ENCODE peak calls at places on chromosomes 12 and 14, in eight cellular contexts. Z, A, X, E, U, W, K and M are unnamed samples.

GRCh38 chr12:4833511-4833910 is 76.2 kb upstream of the KCNA1 start:
- DNase-seq in U (no peak), X (no peak), A (no peak), K (no peak), E (no peak), Z (no peak), W (no peak), M (no peak)

GRCh38 chr12:47014474-47014873 is 64.9 kb upstream of the PCED1B start:
- DNase-seq in E (peak), K (no peak), U (peak), W (peak), A (no peak), X (peak), Z (no peak), M (no peak)

GRCh38 chr14:69786628-69787027 is 10.4 kb downstream of the SLC10A1 start:
- DNase-seq in Z (no peak), K (no peak), U (no peak), E (no peak), X (no peak), A (no peak), W (no peak), M (no peak)

GRCh38 chr12:47987411-47988072 is 16.7 kb downstream of the COL2A1 start:
- DNase-seq in K (no peak), Z (no peak), U (no peak), W (no peak), E (no peak), X (peak), A (no peak), M (no peak)

GRCh38 chr12:132071837-132072384 is 72.2 kb downstream of the DDX51 start:
- DNase-seq in X (no peak), W (peak), E (no peak), Z (no peak), U (no peak), K (no peak), A (no peak), M (no peak)

GRCh38 chr14:59252772-59253500 is 64.5 kb downstream of the DAAM1 start:
- DNase-seq in Z (no peak), X (peak), U (no peak), W (no peak), K (no peak), E (no peak), A (no peak), M (no peak)

GRCh38 chr12:122062832-122063690 is 15.5 kb upstream of the MLXIP start:
- DNase-seq in K (no peak), A (no peak), E (peak), U (no peak), X (peak), W (peak), Z (peak), M (peak)

GRCh38 chr12:127145929-127146789 is 1120.8 kb upstream of the TMEM132C start:
- DNase-seq in U (no peak), A (no peak), X (peak), K (no peak), W (no peak), Z (peak), E (no peak), M (no peak)

GRCh38 chr14:56894591-56894991 is 84.3 kb upstream of the OTX2 start:
- DNase-seq in E (no peak), U (no peak), Z (no peak), W (no peak), K (no peak), X (no peak), A (no peak), M (peak)

GRCh38 chr14:102363182-102363952 is 626 bp downstream of the TECPR2 start:
- DNase-seq in A (no peak), K (peak), E (no peak), W (peak), U (no peak), X (peak), Z (no peak), M (peak)

GRCh38 chr14:50318031-50318626 is 6.0 kb downstream of the DMAC2L start:
- DNase-seq in A (no peak), U (no peak), Z (peak), E (no peak), K (peak), X (peak), W (peak), M (no peak)

GRCh38 chr12:50514526-50515276 is 9.9 kb downstream of the DIP2B start:
- DNase-seq in Z (no peak), X (no peak), W (no peak), E (no peak), U (no peak), K (peak), A (no peak), M (no peak)

GRCh38 chr14:104698688-104699425 is 9.4 kb downstream of the INF2 start:
- DNase-seq in Z (no peak), X (no peak), E (no peak), W (no peak), K (no peak), A (no peak), U (no peak), M (no peak)

GRCh38 chr12:59067068-59067467 is 146.8 kb upstream of the LRIG3 start:
- DNase-seq in K (no peak), A (no peak), U (no peak), E (peak), Z (no peak), X (peak), W (peak), M (peak)

GRCh38 chr14:105525861-105526780 is at the start of gene TMEM121:
- DNase-seq in E (peak), K (no peak), A (peak), Z (peak), U (no peak), W (no peak), X (peak), M (peak)

GRCh38 chr12:153080-153746 is 60.7 kb downstream of the SLC6A12 start:
- DNase-seq in U (peak), W (peak), A (peak), X (peak), E (peak), K (peak), Z (peak), M (peak)

GRCh38 chr12:104715562-104716182 is 242.4 kb downstream of the SLC41A2 start:
- DNase-seq in E (no peak), W (no peak), Z (no peak), X (no peak), U (no peak), A (no peak), K (peak), M (no peak)

GRCh38 chr14:53714495-53715389 is 241.9 kb downstream of the BMP4 start:
- DNase-seq in W (no peak), X (no peak), E (no peak), U (no peak), Z (no peak), K (no peak), A (no peak), M (no peak)

GRCh38 chr12:2580821-2581220 is 213.9 kb upstream of the FKBP4 start:
- DNase-seq in K (no peak), W (no peak), A (no peak), X (no peak), Z (no peak), E (no peak), U (no peak), M (no peak)

GRCh38 chr12:95700316-95700785 is 90.2 kb downstream of the NTN4 start:
- DNase-seq in A (no peak), U (peak), E (no peak), K (no peak), W (peak), X (peak), Z (no peak), M (no peak)

GRCh38 chr12:121145221-121145620 is 12.5 kb downstream of the P2RX7 start:
- DNase-seq in W (peak), Z (no peak), A (no peak), U (no peak), X (no peak), E (no peak), K (no peak), M (no peak)

GRCh38 chr12:93518725-93519124 is 51.4 kb downstream of the MRPL42 start:
- DNase-seq in X (peak), W (peak), K (no peak), E (no peak), Z (no peak), U (no peak), A (no peak), M (no peak)

GRCh38 chr12:2258035-2258434 is 205.2 kb downstream of the CACNA1C start:
- DNase-seq in U (no peak), E (no peak), K (no peak), Z (no peak), W (no peak), A (no peak), X (no peak), M (no peak)